ENCODE peak calls at places on chromosomes 7 and 10, in nine cellular contexts. M, T, Q, E, C, R, U, G and P are unnamed samples.

GRCh38 chr10:118850418-118851061 is 95.8 kb upstream of the CACUL1 start:
- DNase-seq in M (no peak), T (peak; percentile 32), Q (peak; percentile 86), E (peak; percentile 36), C (peak; percentile 39), R (peak; percentile 57), U (peak; percentile 74), G (no peak), P (peak; percentile 73)

GRCh38 chr10:97069576-97070362 is 116.0 kb downstream of the SLIT1 start:
- DNase-seq in M (no peak), T (peak; percentile 6), Q (no peak), E (no peak), C (no peak), R (no peak), U (no peak), G (no peak), P (peak; percentile 13)

GRCh38 chr10:3173173-3173878 is 744 bp upstream of the PITRM1 start:
- DNase-seq in M (peak; percentile 94), T (no peak), Q (no peak), E (no peak), C (no peak), R (peak; percentile 89), U (peak; percentile 94), G (no peak), P (no peak)

GRCh38 chr10:51654918-51655317 is 44.5 kb downstream of the CSTF2T start:
- DNase-seq in M (no peak), T (no peak), Q (no peak), E (no peak), C (no peak), R (no peak), U (no peak), G (no peak), P (no peak)

GRCh38 chr10:126663328-126663727 is 7.2 kb downstream of the C10orf90 start:
- DNase-seq in M (no peak), T (peak; percentile 98), Q (no peak), E (no peak), C (peak; percentile 47), R (no peak), U (no peak), G (no peak), P (no peak)

GRCh38 chr7:22220947-22221346 is 136.0 kb downstream of the RAPGEF5 start:
- DNase-seq in M (no peak), T (no peak), Q (no peak), E (no peak), C (no peak), R (no peak), U (no peak), G (no peak), P (peak; percentile 42)

GRCh38 chr7:20470082-20470481 is 139.4 kb downstream of the ITGB8 start:
- DNase-seq in M (no peak), T (no peak), Q (no peak), E (no peak), C (no peak), R (no peak), U (no peak), G (no peak), P (no peak)

GRCh38 chr10:61024801-61025201 is 80.8 kb upstream of the RHOBTB1 start:
- DNase-seq in M (no peak), T (peak; percentile 18), Q (peak; percentile 10), E (peak; percentile 16), C (no peak), R (peak; percentile 10), U (no peak), G (no peak), P (peak; percentile 52)

GRCh38 chr7:46507601-46508000 is 586.5 kb upstream of the IGFBP3 start:
- DNase-seq in M (no peak), T (no peak), Q (no peak), E (no peak), C (no peak), R (no peak), U (no peak), G (no peak), P (no peak)

GRCh38 chr7:112889268-112889667 is 99.1 kb upstream of the TMEM168 start:
- DNase-seq in M (no peak), T (no peak), Q (no peak), E (no peak), C (no peak), R (no peak), U (no peak), G (no peak), P (no peak)

GRCh38 chr10:43585981-43586738 is 11.7 kb upstream of the ZNF239 start:
- DNase-seq in M (no peak), T (no peak), Q (no peak), E (no peak), C (no peak), R (no peak), U (no peak), G (no peak), P (no peak)

GRCh38 chr7:9937944-9938631 is 1035.6 kb upstream of the PHF14 start:
- DNase-seq in M (no peak), T (peak; percentile 89), Q (no peak), E (no peak), C (no peak), R (no peak), U (no peak), G (no peak), P (no peak)

GRCh38 chr10:28560617-28561016 is 27.7 kb downstream of the WAC start:
- DNase-seq in M (no peak), T (no peak), Q (no peak), E (no peak), C (no peak), R (no peak), U (no peak), G (no peak), P (no peak)
- H3K36me3 ChIP-seq in M (peaks cover 7% of the 10 kb centered on the region), T (no peaks in the 10 kb centered on the region), Q (no peaks in the 10 kb centered on the region), E (peaks cover 17% of the 10 kb centered on the region), C (no peaks in the 10 kb centered on the region), R (peaks cover 14% of the 10 kb centered on the region), U (peaks cover 16% of the 10 kb centered on the region), G (peaks cover 3% of the 10 kb centered on the region), P (peaks cover 4% of the 10 kb centered on the region)

DNA sequence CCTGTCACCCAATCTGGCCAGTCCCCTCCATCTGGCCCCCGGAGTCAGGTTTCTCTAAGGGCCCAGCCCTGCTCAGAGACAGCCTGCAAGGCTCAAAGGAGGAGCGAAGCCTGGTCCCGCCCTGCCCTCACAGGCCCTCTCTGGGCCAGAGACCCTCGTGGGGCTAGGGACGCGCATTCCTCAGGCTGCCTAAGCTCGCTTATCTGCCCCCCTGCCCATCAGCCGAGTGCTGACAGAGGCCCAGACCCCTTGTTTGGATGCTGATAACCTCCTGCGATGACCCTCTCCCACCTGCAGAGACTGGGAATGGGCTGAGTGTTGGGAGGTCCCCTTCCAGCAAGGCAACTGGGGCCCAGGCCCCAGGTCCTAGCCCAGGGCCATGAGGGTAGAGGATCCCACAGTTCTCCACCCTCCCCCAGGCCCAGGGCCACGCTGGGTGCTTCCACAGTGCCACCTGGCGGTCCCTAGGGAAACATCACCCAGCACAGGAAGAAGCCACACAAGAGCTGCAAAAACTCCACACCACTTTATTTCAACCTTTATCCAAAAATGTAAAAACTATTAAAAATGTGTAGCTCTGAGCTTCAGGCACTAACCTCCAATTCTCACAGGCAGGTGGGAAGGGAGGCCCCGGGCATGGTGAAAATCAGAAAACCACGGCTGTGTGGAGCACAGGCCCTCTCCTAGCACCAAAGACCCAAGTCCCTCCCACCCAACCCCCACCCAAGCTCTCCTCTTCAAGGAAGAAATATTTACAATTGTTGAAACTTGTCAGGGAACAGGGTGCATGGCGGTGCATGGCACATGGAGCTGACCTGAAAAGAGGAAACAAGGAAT is 2.2 kb downstream of the NPM3 start:
- DNase-seq in M (peak; percentile 87), T (peak; percentile 41), Q (peak; percentile 58), E (peak; percentile 64), C (no peak), R (peak; percentile 65), U (peak; percentile 70), G (no peak), P (peak; percentile 80)
- TF ChIP-seq CTCF in M (peak; percentile 85), T (peak; percentile 83), Q (peak; percentile 90), E (peak; percentile 93), C (peak; percentile 69), R (peak; percentile 89), U (peak; percentile 89), G (peak; percentile 95), P (peak; percentile 92)

GRCh38 chr10:95756061-95756751 is at the start of gene ENTPD1:
- DNase-seq in M (no peak), T (no peak), Q (peak; percentile 15), E (peak; percentile 12), C (no peak), R (no peak), U (no peak), G (no peak), P (peak; percentile 9)

GRCh38 chr10:95759233-95759826 is 3.4 kb downstream of the ENTPD1 start:
- DNase-seq in M (no peak), T (no peak), Q (no peak), E (no peak), C (no peak), R (no peak), U (no peak), G (no peak), P (no peak)

GRCh38 chr10:95758351-95759025 is 2.5 kb downstream of the ENTPD1 start:
- DNase-seq in M (no peak), T (no peak), Q (no peak), E (peak; percentile 6), C (no peak), R (no peak), U (no peak), G (no peak), P (no peak)

GRCh38 chr10:95756796-95757657 is 1.1 kb downstream of the ENTPD1 start:
- DNase-seq in M (no peak), T (no peak), Q (no peak), E (no peak), C (no peak), R (no peak), U (no peak), G (no peak), P (no peak)

DNA sequence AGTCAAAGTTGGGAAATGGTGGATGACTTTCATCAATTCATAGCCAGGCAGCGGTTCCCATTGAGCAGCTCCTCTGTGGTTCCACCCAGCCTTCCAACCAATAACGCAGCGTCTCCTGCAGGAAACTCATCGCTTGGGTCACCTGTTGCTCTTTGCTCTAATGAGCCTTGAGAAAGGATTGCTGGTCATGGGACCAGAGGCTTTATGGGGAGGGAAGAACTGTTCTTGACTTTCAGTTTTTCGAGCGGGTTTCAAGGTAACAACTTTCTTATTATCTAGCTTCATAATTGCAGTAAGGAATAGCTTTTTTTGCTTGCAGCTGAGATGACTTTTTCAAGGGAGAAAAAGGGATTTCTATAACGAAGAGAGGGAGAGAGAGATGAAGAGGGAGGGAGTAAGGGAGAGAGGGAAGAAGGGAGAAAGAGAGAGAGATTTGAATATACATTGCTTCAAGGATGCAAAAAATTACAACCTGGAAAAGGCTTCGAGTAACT is 405 bp upstream of the ENTPD1 start:
- DNase-seq in M (no peak), T (no peak), Q (peak; percentile 70), E (no peak), C (peak; percentile 19), R (no peak), U (peak; percentile 47), G (no peak), P (peak; percentile 59)
- H3K4me3 ChIP-seq in M (peak overlapping the region; percentile 34), T (peak overlapping the region; percentile 23), Q (peak overlapping the region; percentile 45), E (no peak overlapping the region), C (peak overlapping the region; percentile 25), R (no peak overlapping the region), U (peak overlapping the region; percentile 37), G (no peak overlapping the region), P (peak overlapping the region; percentile 13)

DNA sequence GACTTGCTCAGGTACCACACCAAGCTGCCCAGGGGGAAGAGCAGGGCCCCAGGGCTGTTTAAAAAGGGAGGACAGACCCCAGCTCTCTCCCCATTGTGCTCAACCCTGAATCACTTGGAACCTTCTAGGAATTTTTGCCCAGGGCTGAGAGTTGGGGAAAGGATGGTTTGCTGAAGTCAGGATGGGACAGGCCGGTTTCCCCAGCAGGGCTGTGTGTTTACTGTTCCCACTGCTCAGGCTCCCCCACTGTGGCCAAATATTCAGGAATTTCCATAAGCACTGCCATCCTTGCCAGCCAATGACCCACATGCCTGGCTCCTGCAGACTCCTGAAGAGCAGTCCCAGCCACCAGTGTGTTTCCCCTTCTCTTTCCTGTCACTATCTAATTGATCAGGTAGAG is 120.7 kb downstream of the WDFY4 start:
- DNase-seq in M (no peak), T (no peak), Q (no peak), E (no peak), C (no peak), R (no peak), U (no peak), G (no peak), P (no peak)
- H3K36me3 ChIP-seq in M (no peaks in the 10 kb centered on the region), T (no peaks in the 10 kb centered on the region), Q (no peaks in the 10 kb centered on the region), E (no peaks in the 10 kb centered on the region), C (no peaks in the 10 kb centered on the region), R (no peaks in the 10 kb centered on the region), U (no peaks in the 10 kb centered on the region), G (no peaks in the 10 kb centered on the region), P (no peaks in the 10 kb centered on the region)